ENCODE peak calls at places on chromosomes 6 and 20, in eight cellular contexts. V is MV-4-11, J is fibroblast of pulmonary artery, T is GM18507, C is mucosa of descending colon, Z is MG63, U is B cell, L is G401. O is an unnamed sample.

GRCh38 chr20:55415567-55416142 is 589.7 kb downstream of the CBLN4 start:
- DNase-seq in V (no peak), J (no peak), T (no peak), C (no peak), Z (no peak), U (no peak), L (no peak), O (no peak)

GRCh38 chr6:170393807-170394399 is 87.3 kb downstream of the FAM120B start:
- DNase-seq in V (no peak), J (no peak), T (no peak), C (no peak), Z (no peak), U (no peak), L (no peak), O (no peak)

GRCh38 chr20:62587757-62588402 is 54.4 kb upstream of the SLCO4A1 start:
- DNase-seq in V (no peak), J (peak), T (no peak), C (no peak), Z (peak), U (no peak), L (no peak), O (no peak)

GRCh38 chr20:57908691-57909090 is 198.9 kb upstream of the PMEPA1 start:
- DNase-seq in V (no peak), J (no peak), T (no peak), C (no peak), Z (no peak), U (no peak), L (no peak), O (no peak)

GRCh38 chr6:112466378-112467151 is 119.4 kb downstream of the RFPL4B start:
- DNase-seq in V (peak), J (peak), T (no peak), C (no peak), Z (no peak), U (no peak), L (no peak), O (no peak)

GRCh38 chr6:149480502-149481280 is 4.1 kb downstream of the ZC3H12D start:
- DNase-seq in V (no peak), J (no peak), T (no peak), C (no peak), Z (no peak), U (peak), L (no peak), O (peak)

GRCh38 chr20:18388860-18389259 is 78.0 kb downstream of the DZANK1 start:
- DNase-seq in V (no peak), J (peak), T (no peak), C (no peak), Z (no peak), U (no peak), L (no peak), O (no peak)

GRCh38 chr6:22017272-22017671 is 279.6 kb downstream of the PRL start:
- DNase-seq in V (no peak), J (no peak), T (no peak), C (no peak), Z (no peak), U (no peak), L (no peak), O (no peak)

GRCh38 chr6:17397764-17398194 is 4.4 kb downstream of the CAP2 start:
- DNase-seq in V (no peak), J (peak), T (no peak), C (no peak), Z (no peak), U (no peak), L (no peak), O (no peak)

O was measured in CD4-positive, alpha-beta T cell.